ENCODE peak calls at places on chromosomes 1 and 21, in eight cellular contexts. D is spleen, U is esophagus squamous epithelium, Q is IMR-90, L is suprapubic skin, E is body of pancreas, O is tibial nerve, C is ovary. F is an unnamed sample.

GRCh38 chr1:100866041-100866900 is 28.4 kb downstream of the EXTL2 start:
- DNase-seq in C (no peak), D (no peak), E (no peak), Q (peak; percentile 70), L (no peak), U (no peak), O (no peak), F (no peak)

GRCh38 chr1:204990059-204990664 is 52.9 kb upstream of the CNTN2 start:
- DNase-seq in L (no peak), O (no peak), U (no peak), Q (no peak), C (no peak), D (no peak), E (no peak), F (no peak)

GRCh38 chr1:219945795-219946194 is 17.4 kb upstream of the SLC30A10 start:
- DNase-seq in E (no peak), U (no peak), D (no peak), O (no peak), Q (no peak), L (no peak), C (no peak), F (no peak)

GRCh38 chr1:32759997-32760623 is 57.0 kb downstream of the YARS1 start:
- DNase-seq in C (peak; percentile 95), U (no peak), E (peak; percentile 99), Q (peak; percentile 50), D (no peak), O (no peak), L (no peak), F (peak; percentile 97)

GRCh38 chr1:167054531-167054930 is 35.6 kb downstream of the GPA33 start:
- DNase-seq in D (no peak), E (no peak), O (no peak), Q (no peak), L (no peak), U (no peak), C (no peak), F (no peak)

GRCh38 chr1:61241411-61241838 is 159.1 kb downstream of the NFIA start:
- DNase-seq in D (no peak), C (no peak), L (no peak), O (peak; percentile 66), E (peak; percentile 68), Q (no peak), U (no peak), F (no peak)

GRCh38 chr1:192225713-192226112 is 67.5 kb downstream of the RGS18 start:
- DNase-seq in L (no peak), C (no peak), O (no peak), E (no peak), U (no peak), Q (peak; percentile 86), D (no peak), F (no peak)

GRCh38 chr1:41539416-41539800 is 54.9 kb upstream of the EDN2 start:
- DNase-seq in D (peak; percentile 30), L (peak; percentile 52), O (no peak), Q (no peak), E (no peak), U (no peak), C (no peak), F (no peak)

GRCh38 chr1:207336559-207337467 is 15.3 kb downstream of the CD55 start:
- DNase-seq in E (no peak), U (no peak), Q (peak; percentile 90), C (no peak), D (no peak), O (no peak), L (no peak), F (no peak)

GRCh38 chr1:71994646-71995045 is 287.7 kb downstream of the NEGR1 start:
- DNase-seq in O (no peak), Q (no peak), U (no peak), L (no peak), D (no peak), E (no peak), C (no peak), F (no peak)

GRCh38 chr1:19469004-19469403 is 16.3 kb downstream of the CAPZB start:
- DNase-seq in C (no peak), L (no peak), E (no peak), Q (no peak), U (no peak), D (peak; percentile 51), O (no peak), F (no peak)

GRCh38 chr1:220878223-220879081 is 791 bp upstream of the HLX start:
- DNase-seq in O (peak; percentile 46), L (peak; percentile 78), Q (no peak), U (no peak), C (no peak), E (no peak), D (peak; percentile 85), F (no peak)

GRCh38 chr21:39218082-39218409 is 34.8 kb upstream of the PSMG1 start:
- DNase-seq in D (no peak), O (no peak), C (no peak), E (no peak), Q (no peak), U (no peak), L (no peak), F (no peak)

GRCh38 chr1:54312874-54313316 is 93.3 kb downstream of the SSBP3 start:
- DNase-seq in D (no peak), U (no peak), Q (peak; percentile 77), C (peak; percentile 83), L (no peak), E (peak; percentile 48), O (peak; percentile 47), F (no peak)

GRCh38 chr1:98045211-98046030 is 124.6 kb upstream of the DPYD start:
- DNase-seq in O (no peak), D (peak; percentile 69), Q (peak; percentile 62), E (no peak), L (no peak), U (no peak), C (peak; percentile 7), F (peak; percentile 23)

GRCh38 chr1:98049370-98050115 is 128.7 kb upstream of the DPYD start:
- DNase-seq in C (no peak), U (no peak), E (no peak), L (no peak), D (no peak), O (no peak), Q (peak; percentile 38), F (peak; percentile 24)

GRCh38 chr1:98051065-98051675 is 130.3 kb upstream of the DPYD start:
- DNase-seq in Q (peak; percentile 83), E (peak; percentile 80), D (peak; percentile 77), L (no peak), C (peak; percentile 39), U (no peak), O (peak; percentile 87), F (peak; percentile 72)

GRCh38 chr1:98046031-98046641 is 125.3 kb upstream of the DPYD start:
- DNase-seq in U (no peak), D (peak; percentile 74), O (no peak), L (no peak), C (no peak), E (no peak), Q (peak; percentile 51), F (no peak)

DNA sequence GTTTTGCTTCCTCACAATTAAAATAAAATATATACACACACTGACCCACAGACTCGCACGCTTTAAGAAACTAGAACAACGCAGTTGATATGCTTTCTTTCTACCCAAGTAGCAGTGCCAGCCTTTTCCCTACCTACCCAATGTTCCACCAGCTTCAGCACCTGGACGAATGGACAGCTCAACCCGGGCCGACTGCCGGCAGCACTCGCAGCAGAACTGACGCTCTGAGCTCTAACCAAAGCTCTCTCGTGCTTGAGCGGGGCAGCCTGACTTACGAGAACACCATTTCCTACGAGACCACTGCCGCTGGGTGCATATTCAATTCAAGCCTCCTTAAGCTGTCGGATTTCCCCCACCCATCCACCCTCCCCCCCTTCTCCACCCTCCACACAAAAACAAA is 127.4 kb upstream of the DPYD start:
- DNase-seq in E (peak; percentile 85), D (peak; percentile 84), C (peak; percentile 76), Q (peak; percentile 92), O (peak; percentile 76), L (no peak), U (no peak), F (peak; percentile 77)
- H3K4me3 ChIP-seq in E (no peak overlapping the region), D (no peak overlapping the region), C (no peak overlapping the region), Q (peak overlapping the region; percentile 44), O (no peak overlapping the region), L (peak overlapping the region; percentile 18), U (no peak overlapping the region), F (no peak overlapping the region)

GRCh38 chr1:47890779-47891178 is 106.4 kb downstream of the TRABD2B start:
- DNase-seq in L (no peak), O (no peak), E (no peak), C (no peak), U (no peak), D (no peak), Q (no peak), F (no peak)

GRCh38 chr1:47898156-47898825 is 98.9 kb downstream of the TRABD2B start:
- DNase-seq in D (no peak), E (no peak), Q (no peak), O (no peak), C (no peak), L (no peak), U (no peak), F (no peak)

GRCh38 chr1:47895436-47895835 is 101.7 kb downstream of the TRABD2B start:
- DNase-seq in C (no peak), O (no peak), U (no peak), L (no peak), Q (no peak), E (no peak), D (no peak), F (no peak)

GRCh38 chr1:47893412-47893811 is 103.8 kb downstream of the TRABD2B start:
- DNase-seq in D (no peak), U (no peak), Q (no peak), L (no peak), C (no peak), E (no peak), O (no peak), F (no peak)

GRCh38 chr1:47894718-47895393 is 102.3 kb downstream of the TRABD2B start:
- DNase-seq in O (no peak), E (no peak), C (no peak), L (no peak), U (no peak), Q (peak; percentile 4), D (no peak), F (peak; percentile 50)
- TF ChIP-seq POLR2A in O (no peak), E (no peak), C (no peak), L (no peak), U (no peak), Q (no peak), D (no peak), F (no peak)

GRCh38 chr21:36981049-36981391 is 14.6 kb upstream of the HLCS start:
- DNase-seq in E (no peak), O (no peak), U (no peak), D (no peak), L (no peak), C (no peak), Q (no peak), F (no peak)
- H3K4me3 ChIP-seq in E (no peak overlapping the region), O (peak overlapping the region; percentile 18), U (peak overlapping the region; percentile 58), D (peak overlapping the region; percentile 23), L (peak overlapping the region; percentile 63), C (no peak overlapping the region), Q (no peak overlapping the region), F (peak overlapping the region; percentile 43)

DNA sequence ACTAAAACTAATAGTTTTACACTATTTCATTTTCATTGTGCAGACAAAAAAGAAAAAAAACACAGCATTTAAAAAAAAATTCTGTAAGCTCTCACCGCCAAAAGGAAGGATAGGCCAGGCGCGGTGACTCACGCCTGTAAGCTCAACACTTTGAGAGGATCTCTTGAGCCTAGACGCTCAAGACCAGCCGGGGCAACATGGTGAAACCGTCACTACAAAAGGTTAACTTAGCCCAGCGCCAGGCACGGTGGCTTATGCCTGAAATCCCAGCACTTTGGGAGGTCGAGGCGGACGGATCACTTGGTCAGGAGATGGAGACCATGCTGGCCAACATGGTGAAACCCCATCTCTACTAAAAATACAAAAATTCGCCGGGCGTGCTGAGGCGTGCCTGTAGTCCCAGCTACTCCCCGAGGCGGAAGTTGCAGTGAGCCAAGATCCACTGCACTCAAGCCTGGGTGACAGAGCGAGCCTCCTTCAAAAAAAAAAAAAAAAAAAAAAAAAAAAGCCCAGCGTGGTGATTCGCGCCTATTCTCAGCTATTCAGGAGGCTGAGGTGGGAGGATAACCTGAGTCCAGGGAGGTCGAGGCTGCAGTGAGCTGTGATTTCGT is 14.3 kb upstream of the SPEN start:
- DNase-seq in U (no peak), E (peak; percentile 29), C (peak; percentile 66), L (peak; percentile 85), O (peak; percentile 40), D (peak; percentile 86), Q (no peak), F (peak; percentile 44)
- TF ChIP-seq POLR2A in U (no peak), E (no peak), C (no peak), L (no peak), O (no peak), D (no peak), Q (no peak), F (no peak)